ENCODE peak calls at places on chromosomes 16 and 17, in six cellular contexts. One of them, this sample, is unnamed.

GRCh38 chr16:21971856-21972255 is 18.7 kb downstream of the UQCRC2 start:
- DNase-seq in trophoblast cell: no peak
- DNase-seq in neuronal stem cell: no peak
- DNase-seq in H9: no peak
- DNase-seq in mesenchymal stem cell: no peak
- DNase-seq in IMR-90: no peak
- DNase-seq in this sample: no peak

GRCh38 chr17:81049973-81050551 is 15.1 kb downstream of the BAIAP2 start:
- DNase-seq in trophoblast cell: peak
- DNase-seq in neuronal stem cell: no peak
- DNase-seq in H9: peak
- DNase-seq in mesenchymal stem cell: peak
- DNase-seq in IMR-90: no peak
- DNase-seq in this sample: peak

GRCh38 chr17:54891176-54891821 is 9.4 kb upstream of the TOM1L1 start:
- DNase-seq in trophoblast cell: peak
- DNase-seq in neuronal stem cell: peak
- DNase-seq in H9: peak
- DNase-seq in mesenchymal stem cell: peak
- DNase-seq in IMR-90: peak
- DNase-seq in this sample: peak

GRCh38 chr17:185445-186138 is 4.1 kb upstream of the DOC2B start:
- DNase-seq in trophoblast cell: no peak
- DNase-seq in neuronal stem cell: no peak
- DNase-seq in H9: no peak
- DNase-seq in mesenchymal stem cell: no peak
- DNase-seq in IMR-90: no peak
- DNase-seq in this sample: no peak

GRCh38 chr16:77219437-77219836 is 20.2 kb downstream of the SYCE1L start:
- DNase-seq in trophoblast cell: no peak
- DNase-seq in neuronal stem cell: no peak
- DNase-seq in H9: no peak
- DNase-seq in mesenchymal stem cell: no peak
- DNase-seq in IMR-90: no peak
- DNase-seq in this sample: no peak

GRCh38 chr17:29215717-29216116 is 30.9 kb upstream of the CRYBA1 start:
- DNase-seq in trophoblast cell: no peak
- DNase-seq in neuronal stem cell: no peak
- DNase-seq in H9: no peak
- DNase-seq in mesenchymal stem cell: no peak
- DNase-seq in IMR-90: peak
- DNase-seq in this sample: peak

GRCh38 chr17:47192549-47192948 is 3.5 kb upstream of the CDC27 start:
- DNase-seq in trophoblast cell: no peak
- DNase-seq in neuronal stem cell: no peak
- DNase-seq in H9: no peak
- DNase-seq in mesenchymal stem cell: peak
- DNase-seq in IMR-90: no peak
- DNase-seq in this sample: no peak

GRCh38 chr16:21179126-21179982 is 20.9 kb downstream of the LDAF1 start:
- DNase-seq in trophoblast cell: no peak
- DNase-seq in neuronal stem cell: no peak
- DNase-seq in H9: no peak
- DNase-seq in mesenchymal stem cell: no peak
- DNase-seq in IMR-90: no peak
- DNase-seq in this sample: no peak

GRCh38 chr16:15946257-15947044 is 3.0 kb upstream of the ABCC1 start:
- DNase-seq in trophoblast cell: no peak
- DNase-seq in neuronal stem cell: no peak
- DNase-seq in H9: no peak
- DNase-seq in mesenchymal stem cell: peak
- DNase-seq in IMR-90: peak
- DNase-seq in this sample: no peak

GRCh38 chr16:1772362-1772907 is at the start of gene EME2:
- DNase-seq in trophoblast cell: peak
- DNase-seq in neuronal stem cell: peak
- DNase-seq in H9: no peak
- DNase-seq in mesenchymal stem cell: peak
- DNase-seq in IMR-90: peak
- DNase-seq in this sample: no peak

GRCh38 chr16:70251651-70252354 is at the start of gene EXOSC6:
- DNase-seq in trophoblast cell: peak
- DNase-seq in neuronal stem cell: peak
- DNase-seq in H9: peak
- DNase-seq in mesenchymal stem cell: peak
- DNase-seq in IMR-90: peak
- DNase-seq in this sample: peak

GRCh38 chr17:73758245-73758644 is 114.0 kb upstream of the SDK2 start:
- DNase-seq in trophoblast cell: no peak
- DNase-seq in neuronal stem cell: no peak
- DNase-seq in H9: no peak
- DNase-seq in mesenchymal stem cell: no peak
- DNase-seq in IMR-90: no peak
- DNase-seq in this sample: no peak

GRCh38 chr16:49489686-49490320 is 116.2 kb downstream of the C16orf78 start:
- DNase-seq in trophoblast cell: no peak
- DNase-seq in neuronal stem cell: no peak
- DNase-seq in H9: no peak
- DNase-seq in mesenchymal stem cell: no peak
- DNase-seq in IMR-90: no peak
- DNase-seq in this sample: no peak

GRCh38 chr17:56595831-56596740 is 2.6 kb downstream of the NOG start:
- DNase-seq in trophoblast cell: peak
- DNase-seq in neuronal stem cell: peak
- DNase-seq in H9: peak
- DNase-seq in mesenchymal stem cell: peak
- DNase-seq in IMR-90: peak
- DNase-seq in this sample: peak

GRCh38 chr17:19433727-19434340 is 22.8 kb downstream of the RNF112 start:
- DNase-seq in trophoblast cell: peak
- DNase-seq in neuronal stem cell: no peak
- DNase-seq in H9: no peak
- DNase-seq in mesenchymal stem cell: no peak
- DNase-seq in IMR-90: no peak
- DNase-seq in this sample: peak

GRCh38 chr17:75152971-75153853 is 1.1 kb downstream of the JPT1 start:
- DNase-seq in trophoblast cell: peak
- DNase-seq in neuronal stem cell: no peak
- DNase-seq in H9: peak
- DNase-seq in mesenchymal stem cell: peak
- DNase-seq in IMR-90: peak
- DNase-seq in this sample: peak
- H2AK5ac ChIP-seq in trophoblast cell: peak
- H2AK5ac ChIP-seq in neuronal stem cell: peak
- H2AK5ac ChIP-seq in H9: no peak
- H2AK5ac ChIP-seq in mesenchymal stem cell: no peak
- H2AK5ac ChIP-seq in IMR-90: peak
- H2AK5ac ChIP-seq in this sample: peak

GRCh38 chr17:82229686-82230626 is 1.1 kb downstream of the SLC16A3 start:
- DNase-seq in trophoblast cell: peak
- DNase-seq in neuronal stem cell: no peak
- DNase-seq in H9: no peak
- DNase-seq in mesenchymal stem cell: peak
- DNase-seq in IMR-90: no peak
- DNase-seq in this sample: no peak
- H2AK5ac ChIP-seq in trophoblast cell: peak
- H2AK5ac ChIP-seq in neuronal stem cell: peak
- H2AK5ac ChIP-seq in H9: no peak
- H2AK5ac ChIP-seq in mesenchymal stem cell: no peak
- H2AK5ac ChIP-seq in IMR-90: peak
- H2AK5ac ChIP-seq in this sample: no peak

GRCh38 chr16:726438-727290 is at the start of the genes CCDC78 and HAGHL:
- DNase-seq in trophoblast cell: peak
- DNase-seq in neuronal stem cell: no peak
- DNase-seq in H9: peak
- DNase-seq in mesenchymal stem cell: peak
- DNase-seq in IMR-90: peak
- DNase-seq in this sample: peak
- H2AK5ac ChIP-seq in trophoblast cell: no peak
- H2AK5ac ChIP-seq in neuronal stem cell: peak
- H2AK5ac ChIP-seq in H9: no peak
- H2AK5ac ChIP-seq in mesenchymal stem cell: no peak
- H2AK5ac ChIP-seq in IMR-90: peak
- H2AK5ac ChIP-seq in this sample: no peak

GRCh38 chr16:89092013-89092412 is 1.6 kb upstream of the ACSF3 start:
- DNase-seq in trophoblast cell: no peak
- DNase-seq in neuronal stem cell: no peak
- DNase-seq in H9: no peak
- DNase-seq in mesenchymal stem cell: no peak
- DNase-seq in IMR-90: no peak
- DNase-seq in this sample: no peak
- H2AK5ac ChIP-seq in trophoblast cell: no peak
- H2AK5ac ChIP-seq in neuronal stem cell: no peak
- H2AK5ac ChIP-seq in H9: no peak
- H2AK5ac ChIP-seq in mesenchymal stem cell: no peak
- H2AK5ac ChIP-seq in IMR-90: no peak
- H2AK5ac ChIP-seq in this sample: no peak

GRCh38 chr17:44779211-44780025 is 20.6 kb downstream of the ADAM11 start:
- DNase-seq in trophoblast cell: peak
- DNase-seq in neuronal stem cell: peak
- DNase-seq in H9: peak
- DNase-seq in mesenchymal stem cell: peak
- DNase-seq in IMR-90: peak
- DNase-seq in this sample: peak
- H2AK5ac ChIP-seq in trophoblast cell: no peak
- H2AK5ac ChIP-seq in neuronal stem cell: peak
- H2AK5ac ChIP-seq in H9: no peak
- H2AK5ac ChIP-seq in mesenchymal stem cell: peak
- H2AK5ac ChIP-seq in IMR-90: peak
- H2AK5ac ChIP-seq in this sample: no peak

DNA sequence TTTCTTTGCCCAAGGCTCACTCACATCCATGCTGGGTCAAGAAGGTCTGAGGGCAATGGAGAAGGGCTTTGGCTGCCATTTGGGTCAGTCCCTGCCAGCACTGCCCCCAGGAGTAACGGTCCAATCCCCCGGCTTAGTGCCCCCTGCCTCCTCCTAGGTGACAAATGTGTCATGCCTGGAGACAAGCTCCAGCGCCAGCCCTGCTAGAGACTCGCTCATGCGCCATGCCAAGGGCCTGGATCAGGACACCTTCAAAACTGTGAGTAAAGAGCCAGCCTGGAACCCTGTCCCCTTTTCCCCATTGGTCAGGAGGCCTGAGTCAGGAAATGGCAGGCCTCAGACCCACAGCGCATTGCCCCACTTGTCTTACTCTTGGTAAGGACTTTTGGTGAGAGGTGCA is 3.3 kb downstream of the CHCT1 start:
- DNase-seq in trophoblast cell: no peak
- DNase-seq in neuronal stem cell: no peak
- DNase-seq in H9: no peak
- DNase-seq in mesenchymal stem cell: no peak
- DNase-seq in IMR-90: no peak
- DNase-seq in this sample: no peak
- H2AK5ac ChIP-seq in trophoblast cell: no peak
- H2AK5ac ChIP-seq in neuronal stem cell: peak
- H2AK5ac ChIP-seq in H9: no peak
- H2AK5ac ChIP-seq in mesenchymal stem cell: no peak
- H2AK5ac ChIP-seq in IMR-90: no peak
- H2AK5ac ChIP-seq in this sample: no peak

This sample was measured in mesendoderm.